ENCODE peak calls at places on chromosomes 16 and 17, in four cellular contexts. One of them, this sample, is unnamed. For H3K4me1, the result is how much of the 10 kb centered on the place peaks cover.

GRCh38 chr16:87044829-87045228 is 272.4 kb downstream of the C16orf95 start:
- DNase-seq in neural progenitor cell: no peak
- DNase-seq in keratinocyte: no peak
- DNase-seq in tibial artery: no peak
- DNase-seq in this sample: no peak

GRCh38 chr17:38458521-38458920 is 30.3 kb downstream of the ARHGAP23 start:
- DNase-seq in neural progenitor cell: no peak
- DNase-seq in tibial artery: no peak
- DNase-seq in keratinocyte: no peak
- DNase-seq in this sample: no peak

GRCh38 chr16:9015489-9015888 is 51.8 kb upstream of the USP7 start:
- DNase-seq in tibial artery: no peak
- DNase-seq in keratinocyte: no peak
- DNase-seq in neural progenitor cell: no peak
- DNase-seq in this sample: no peak

GRCh38 chr16:30972872-30973271 is 12.1 kb upstream of the HSD3B7 start:
- DNase-seq in keratinocyte: no peak
- DNase-seq in neural progenitor cell: peak
- DNase-seq in tibial artery: no peak
- DNase-seq in this sample: no peak

GRCh38 chr16:84740596-84741071 is 40.8 kb downstream of the USP10 start:
- DNase-seq in keratinocyte: no peak
- DNase-seq in tibial artery: no peak
- DNase-seq in neural progenitor cell: no peak
- DNase-seq in this sample: no peak

GRCh38 chr17:61750656-61751055 is 112.7 kb downstream of the BRIP1 start:
- DNase-seq in keratinocyte: no peak
- DNase-seq in tibial artery: no peak
- DNase-seq in neural progenitor cell: no peak
- DNase-seq in this sample: no peak

GRCh38 chr17:38657824-38658740 is 16.7 kb downstream of the EPOP start:
- DNase-seq in neural progenitor cell: no peak
- DNase-seq in tibial artery: no peak
- DNase-seq in keratinocyte: no peak
- DNase-seq in this sample: no peak

GRCh38 chr16:75624921-75625334 is 1.8 kb upstream of the ADAT1 start:
- DNase-seq in tibial artery: no peak
- DNase-seq in keratinocyte: no peak
- DNase-seq in neural progenitor cell: no peak
- DNase-seq in this sample: no peak

GRCh38 chr16:143456-143855 is 5.0 kb upstream of the NPRL3 start:
- DNase-seq in tibial artery: no peak
- DNase-seq in neural progenitor cell: no peak
- DNase-seq in keratinocyte: no peak
- DNase-seq in this sample: no peak

GRCh38 chr17:18008496-18009268 is 30.3 kb downstream of the ATPAF2 start:
- DNase-seq in keratinocyte: no peak
- DNase-seq in neural progenitor cell: no peak
- DNase-seq in tibial artery: no peak
- DNase-seq in this sample: no peak

GRCh38 chr17:36671144-36671543 is 69.8 kb downstream of the MRM1 start:
- DNase-seq in tibial artery: no peak
- DNase-seq in keratinocyte: no peak
- DNase-seq in neural progenitor cell: no peak
- DNase-seq in this sample: no peak

GRCh38 chr17:74392848-74393247 is 25.5 kb downstream of the GPR142 start:
- DNase-seq in tibial artery: no peak
- DNase-seq in keratinocyte: no peak
- DNase-seq in neural progenitor cell: no peak
- DNase-seq in this sample: no peak

GRCh38 chr17:79988163-79988971 is 47.3 kb downstream of the TBC1D16 start:
- DNase-seq in neural progenitor cell: no peak
- DNase-seq in tibial artery: no peak
- DNase-seq in keratinocyte: no peak
- DNase-seq in this sample: no peak

GRCh38 chr16:7997966-7998365 is 592.3 kb downstream of the TMEM114 start:
- DNase-seq in tibial artery: no peak
- DNase-seq in keratinocyte: no peak
- DNase-seq in neural progenitor cell: no peak
- DNase-seq in this sample: no peak

GRCh38 chr16:25151996-25152395 is 40.5 kb downstream of the LCMT1 start:
- DNase-seq in tibial artery: no peak
- DNase-seq in keratinocyte: no peak
- DNase-seq in neural progenitor cell: no peak
- DNase-seq in this sample: no peak

GRCh38 chr17:73555199-73555810 is 88.9 kb downstream of the SDK2 start:
- DNase-seq in neural progenitor cell: no peak
- DNase-seq in tibial artery: no peak
- DNase-seq in keratinocyte: no peak
- DNase-seq in this sample: no peak

GRCh38 chr16:77157773-77158172 is 33.2 kb upstream of the MON1B start:
- DNase-seq in neural progenitor cell: no peak
- DNase-seq in tibial artery: no peak
- DNase-seq in keratinocyte: no peak
- DNase-seq in this sample: no peak

GRCh38 chr17:70558821-70559220 is 389.5 kb downstream of the KCNJ2 start:
- DNase-seq in tibial artery: no peak
- DNase-seq in neural progenitor cell: no peak
- DNase-seq in keratinocyte: no peak
- DNase-seq in this sample: no peak

GRCh38 chr17:33124185-33124584 is 132.5 kb downstream of the SPACA3 start:
- DNase-seq in tibial artery: no peak
- DNase-seq in keratinocyte: no peak
- DNase-seq in neural progenitor cell: no peak
- DNase-seq in this sample: no peak
- H3K4me1 ChIP-seq in tibial artery: under half
- H3K4me1 ChIP-seq in keratinocyte: under half
- H3K4me1 ChIP-seq in neural progenitor cell: under half
- H3K4me1 ChIP-seq in this sample: under half

GRCh38 chr17:32976131-32976530 is 15.5 kb upstream of the SPACA3 start:
- DNase-seq in tibial artery: no peak
- DNase-seq in keratinocyte: no peak
- DNase-seq in neural progenitor cell: no peak
- DNase-seq in this sample: no peak
- TF ChIP-seq CTCF in tibial artery: no peak
- TF ChIP-seq CTCF in keratinocyte: no peak
- TF ChIP-seq CTCF in neural progenitor cell: no peak
- TF ChIP-seq CTCF in this sample: no peak

GRCh38 chr17:53570731-53571130 is 252.0 kb upstream of the KIF2B start:
- DNase-seq in neural progenitor cell: no peak
- DNase-seq in keratinocyte: no peak
- DNase-seq in tibial artery: no peak
- DNase-seq in this sample: no peak

GRCh38 chr17:53574038-53574437 is 248.7 kb upstream of the KIF2B start:
- DNase-seq in neural progenitor cell: no peak
- DNase-seq in keratinocyte: no peak
- DNase-seq in tibial artery: no peak
- DNase-seq in this sample: no peak

DNA sequence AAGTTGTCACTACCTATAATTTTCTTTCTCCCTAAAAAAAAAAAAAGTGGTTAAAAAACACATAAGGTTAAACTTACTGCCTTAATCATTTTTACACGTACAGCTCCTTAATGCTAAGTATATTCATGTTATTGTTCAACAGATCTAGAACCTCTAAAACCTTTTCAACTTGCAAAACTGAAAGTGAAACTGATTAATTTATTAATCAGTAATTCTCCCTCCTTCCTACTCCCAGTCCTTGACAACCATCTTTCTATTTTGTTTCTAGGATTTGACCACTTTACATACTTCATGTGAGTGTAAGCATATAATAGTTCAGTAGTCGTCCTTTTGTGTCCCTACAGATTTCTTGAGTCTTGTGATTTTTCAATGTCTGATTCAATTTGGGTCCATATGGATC is 251.4 kb upstream of the KIF2B start:
- DNase-seq in neural progenitor cell: no peak
- DNase-seq in tibial artery: no peak
- DNase-seq in keratinocyte: no peak
- DNase-seq in this sample: no peak
- H3K4me3 ChIP-seq in neural progenitor cell: no peak
- H3K4me3 ChIP-seq in tibial artery: no peak
- H3K4me3 ChIP-seq in keratinocyte: peak
- H3K4me3 ChIP-seq in this sample: no peak

DNA sequence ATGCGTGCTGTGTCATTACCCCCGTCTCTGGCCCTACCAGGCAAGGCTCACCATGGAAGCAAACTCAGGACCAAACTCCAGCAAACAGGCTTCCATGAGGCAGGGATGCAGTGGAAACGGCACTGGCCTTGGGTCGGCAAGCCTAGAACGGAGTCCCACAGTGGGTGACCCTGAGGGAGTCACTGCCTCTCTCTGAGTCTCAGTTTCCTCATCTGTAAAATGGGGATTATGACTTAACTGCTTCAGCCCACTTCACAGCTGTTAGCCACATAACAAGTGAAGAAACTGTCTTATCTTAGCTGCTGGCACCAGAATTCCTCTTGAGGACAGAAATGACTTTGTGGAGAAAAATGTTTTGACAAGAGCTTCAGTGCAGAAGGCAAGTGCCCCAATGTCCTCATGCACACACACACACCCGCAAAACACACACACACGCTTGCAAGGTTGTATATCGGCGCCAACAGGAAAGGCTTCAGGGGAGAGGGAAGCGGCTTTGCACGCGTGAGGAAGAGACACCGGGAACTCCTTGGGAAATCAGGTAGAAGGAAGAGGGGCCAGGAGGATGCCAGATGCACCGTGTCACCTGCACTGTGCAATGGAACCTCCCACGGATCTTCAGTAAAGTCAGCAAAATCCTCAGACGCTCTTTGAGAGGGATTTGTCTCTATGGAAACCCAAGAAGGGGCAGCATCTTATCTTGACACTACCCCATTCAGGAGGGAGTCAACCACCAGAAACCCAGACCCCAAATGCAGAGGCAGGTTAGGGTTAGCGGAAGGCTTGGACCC is 53.7 kb downstream of the GSG1L start:
- DNase-seq in keratinocyte: no peak
- DNase-seq in tibial artery: no peak
- DNase-seq in neural progenitor cell: no peak
- DNase-seq in this sample: no peak
- H3K4me1 ChIP-seq in keratinocyte: under half
- H3K4me1 ChIP-seq in tibial artery: under half
- H3K4me1 ChIP-seq in neural progenitor cell: under half
- H3K4me1 ChIP-seq in this sample: under half

GRCh38 chr16:10594312-10594950 is 14.0 kb upstream of the EMP2 start:
- DNase-seq in keratinocyte: peak
- DNase-seq in tibial artery: no peak
- DNase-seq in neural progenitor cell: no peak
- DNase-seq in this sample: no peak
- TF ChIP-seq CTCF in keratinocyte: peak
- TF ChIP-seq CTCF in tibial artery: no peak
- TF ChIP-seq CTCF in neural progenitor cell: no peak
- TF ChIP-seq CTCF in this sample: no peak

This sample was measured in testis.